ENCODE peak calls at places on chromosomes 11 and 22, in ten cellular contexts. R is progenitor cell of endocrine pancreas, J is tibial artery, Y is B cell, S is neural progenitor cell, P is left ventricle myocardium inferior, C is testis, Z is AG09309, T is activated B cell treated with CpG ODN at 0.5 μM for 24 hours, I is fibroblast of lung. D is an unnamed sample.

GRCh38 chr11:128628686-128629085 is 41.3 kb upstream of the ETS1 start:
- DNase-seq in R (no peak), J (no peak), Y (no peak), S (no peak), P (no peak), C (no peak), Z (no peak), T (no peak), I (no peak), D (no peak)

GRCh38 chr11:109309153-109309552 is 112.8 kb upstream of the C11orf87 start:
- DNase-seq in R (no peak), J (no peak), Y (no peak), S (no peak), P (no peak), C (no peak), Z (no peak), T (no peak), I (no peak), D (no peak)

GRCh38 chr11:119369035-119369925 is 12.2 kb downstream of the USP2 start:
- DNase-seq in R (no peak), J (no peak), Y (no peak), S (no peak), P (peak), C (no peak), Z (no peak), T (no peak), I (no peak), D (no peak)

GRCh38 chr11:35253237-35253636 is 114.3 kb downstream of the CD44 start:
- DNase-seq in R (no peak), J (no peak), Y (no peak), S (no peak), P (no peak), C (no peak), Z (no peak), T (no peak), I (no peak), D (no peak)

GRCh38 chr11:57368106-57368826 is 12.7 kb downstream of the PRG3 start:
- DNase-seq in R (no peak), J (no peak), Y (no peak), S (no peak), P (no peak), C (no peak), Z (no peak), T (no peak), I (no peak), D (no peak)

GRCh38 chr11:73759520-73760065 is 1.3 kb downstream of the RAB6A start:
- DNase-seq in R (no peak), J (no peak), Y (no peak), S (no peak), P (no peak), C (no peak), Z (no peak), T (no peak), I (peak), D (no peak)

GRCh38 chr11:31092638-31093037 is 276.9 kb downstream of the DCDC1 start:
- DNase-seq in R (no peak), J (no peak), Y (no peak), S (no peak), P (no peak), C (no peak), Z (no peak), T (no peak), I (no peak), D (no peak)

GRCh38 chr22:32964411-32965057 is 93.6 kb downstream of the SYN3 start:
- DNase-seq in R (no peak), J (no peak), Y (no peak), S (no peak), P (no peak), C (no peak), Z (no peak), T (no peak), I (no peak), D (no peak)

GRCh38 chr11:45209904-45210699 is 63.7 kb downstream of the PRDM11 start:
- DNase-seq in R (no peak), J (peak), Y (no peak), S (peak), P (peak), C (peak), Z (no peak), T (no peak), I (peak), D (no peak)

GRCh38 chr11:9038537-9038936 is 34.7 kb upstream of the NRIP3 start:
- DNase-seq in R (no peak), J (no peak), Y (no peak), S (no peak), P (no peak), C (no peak), Z (no peak), T (no peak), I (no peak), D (no peak)

GRCh38 chr11:44748606-44749005 is 21.8 kb downstream of the TSPAN18 start:
- DNase-seq in R (no peak), J (peak), Y (no peak), S (no peak), P (no peak), C (no peak), Z (no peak), T (no peak), I (no peak), D (no peak)

GRCh38 chr11:101482556-101483124 is 101.2 kb downstream of the TRPC6 start:
- DNase-seq in R (no peak), J (no peak), Y (no peak), S (no peak), P (no peak), C (no peak), Z (no peak), T (no peak), I (no peak), D (no peak)

GRCh38 chr11:69640995-69641581 is at the start of gene CCND1:
- DNase-seq in R (peak), J (peak), Y (no peak), S (peak), P (peak), C (peak), Z (peak), T (no peak), I (peak), D (peak)
- TF ChIP-seq CTCF in R (peak), J (no peak), Y (no peak), S (peak), P (peak), C (no peak), Z (peak), T (no peak), I (no peak), D (peak)

DNA sequence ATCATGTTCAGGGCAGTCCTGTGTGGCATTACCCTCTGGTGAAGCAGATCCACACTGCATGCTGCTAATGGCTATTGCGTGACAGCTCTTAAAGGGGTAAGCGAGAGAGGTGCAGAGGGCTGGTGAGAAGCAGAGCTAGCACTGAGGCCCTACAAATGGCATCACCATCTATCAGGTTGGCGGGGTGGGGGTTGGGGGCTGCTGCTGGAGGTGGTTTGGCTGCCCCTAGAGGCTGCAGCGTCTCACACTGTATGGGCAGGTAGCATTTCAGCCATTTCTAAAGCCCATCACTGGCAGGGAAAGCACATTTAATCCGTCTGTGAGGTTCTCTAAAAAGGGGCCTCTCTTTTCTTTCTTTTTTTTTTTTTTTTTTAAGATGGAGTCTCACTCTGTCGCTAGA is 16.8 kb upstream of the TMA7B start:
- DNase-seq in R (no peak), J (no peak), Y (no peak), S (peak), P (no peak), C (no peak), Z (no peak), T (no peak), I (no peak), D (no peak)
- TF ChIP-seq CTCF in R (peak), J (no peak), Y (no peak), S (peak), P (no peak), C (no peak), Z (no peak), T (no peak), I (no peak), D (peak)

DNA sequence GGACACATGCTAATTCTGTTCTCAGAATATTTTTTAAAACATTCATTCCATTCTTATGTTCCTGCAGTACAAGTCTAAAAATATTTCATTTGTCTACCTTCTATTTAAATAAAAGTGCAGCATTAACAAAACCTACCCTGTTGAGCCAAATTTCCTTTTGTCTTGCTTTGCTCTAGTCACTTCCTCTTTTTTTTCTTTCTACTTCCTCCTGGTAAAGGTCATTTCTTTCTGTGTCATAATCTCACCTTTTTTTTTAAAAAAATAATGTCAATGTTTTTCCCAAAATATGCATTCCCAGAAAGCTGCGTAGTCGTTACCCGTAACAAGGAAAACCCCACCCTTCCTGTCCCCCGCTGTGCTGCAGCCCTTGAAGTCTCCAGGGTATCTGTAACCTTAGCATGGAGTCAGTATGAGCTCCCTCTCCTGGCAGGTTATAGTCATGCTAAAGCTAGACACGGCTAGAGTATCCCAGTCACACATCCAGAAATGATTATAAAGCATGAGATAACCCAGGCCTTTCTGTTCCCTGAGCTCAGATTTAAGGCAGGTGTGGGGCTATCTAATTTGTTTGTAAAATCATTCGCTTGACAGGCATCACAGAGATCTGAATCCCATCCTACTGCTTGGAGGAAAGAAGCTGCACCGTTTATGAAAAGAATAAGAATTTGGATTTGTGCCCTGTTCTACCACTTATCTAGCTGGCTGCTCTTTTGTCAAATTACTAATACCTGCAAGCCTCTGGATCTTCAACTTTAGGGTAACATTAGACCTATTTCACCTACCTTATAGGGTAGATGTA is 51.1 kb upstream of the EED start:
- DNase-seq in R (no peak), J (no peak), Y (peak), S (peak), P (peak), C (peak), Z (peak), T (peak), I (peak), D (no peak)
- TF ChIP-seq CTCF in R (peak), J (peak), Y (peak), S (peak), P (peak), C (peak), Z (peak), T (peak), I (peak), D (peak)

DNA sequence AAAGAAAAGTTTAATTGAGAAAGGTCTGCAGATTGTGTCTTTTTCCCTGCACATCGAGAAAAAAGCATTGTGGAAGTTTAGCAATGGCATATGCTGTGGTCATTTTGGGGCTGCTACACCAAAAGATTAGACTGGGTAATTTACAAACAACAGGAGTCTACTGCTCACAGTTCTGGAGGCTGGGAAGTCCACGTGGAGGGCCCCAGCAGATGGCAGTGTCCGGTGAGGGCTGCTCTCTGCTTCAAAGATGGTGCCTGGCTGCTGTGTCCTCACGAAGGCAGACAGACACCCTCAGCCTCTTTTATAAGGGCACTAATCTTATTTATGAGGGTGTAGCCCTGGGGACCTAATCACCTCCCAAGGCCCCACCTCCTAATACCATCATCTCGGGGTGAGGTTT is 21.1 kb downstream of the PHF21B start:
- DNase-seq in R (no peak), J (no peak), Y (no peak), S (no peak), P (no peak), C (no peak), Z (no peak), T (no peak), I (no peak), D (no peak)
- TF ChIP-seq CTCF in R (no peak), J (no peak), Y (no peak), S (no peak), P (no peak), C (no peak), Z (peak), T (no peak), I (no peak), D (no peak)

DNA sequence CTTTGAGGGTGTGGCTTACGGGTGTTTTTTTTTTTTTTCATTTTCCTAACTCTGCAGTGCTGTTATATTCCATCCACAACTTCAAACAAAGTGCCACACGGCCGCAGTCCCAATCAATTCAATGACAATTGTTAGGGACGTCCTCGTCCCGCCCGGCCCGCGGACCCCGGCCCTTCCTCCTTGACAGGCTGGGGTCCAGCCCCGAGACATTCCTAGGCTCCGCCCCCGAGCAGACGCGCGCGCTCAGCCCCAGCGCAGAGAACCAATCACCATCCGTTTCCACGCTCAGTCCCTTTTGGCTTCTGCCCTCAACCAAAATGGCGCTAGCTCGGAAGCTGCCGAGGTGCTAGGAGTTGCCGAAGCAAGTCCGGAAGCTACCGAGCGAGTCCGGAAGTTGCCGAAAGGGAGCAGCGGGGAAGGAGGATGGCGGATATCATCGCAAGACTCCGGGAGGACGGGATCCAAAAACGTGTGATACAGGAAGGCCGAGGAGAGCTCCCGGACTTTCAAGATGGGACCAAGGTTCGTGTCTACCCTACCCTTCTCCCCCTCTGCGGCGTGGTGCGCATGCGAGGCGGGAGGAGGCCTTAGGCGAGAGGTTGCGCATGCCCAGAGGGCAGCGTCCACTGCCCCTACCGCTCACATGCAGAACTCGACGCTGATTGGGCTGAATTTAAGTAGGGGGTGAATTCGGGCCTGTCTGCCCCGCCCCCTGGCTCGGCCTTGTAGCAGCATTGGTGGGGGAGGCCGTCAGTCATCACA is at the start of gene AIP:
- DNase-seq in R (peak), J (peak), Y (peak), S (peak), P (peak), C (peak), Z (peak), T (peak), I (peak), D (peak)
- TF ChIP-seq CTCF in R (peak), J (no peak), Y (no peak), S (no peak), P (peak), C (peak), Z (peak), T (no peak), I (no peak), D (peak)

GRCh38 chr11:66475349-66476172 is 4.7 kb upstream of the DPP3 start:
- DNase-seq in R (no peak), J (no peak), Y (no peak), S (no peak), P (no peak), C (no peak), Z (no peak), T (no peak), I (no peak), D (no peak)
- TF ChIP-seq CTCF in R (no peak), J (no peak), Y (no peak), S (no peak), P (no peak), C (no peak), Z (no peak), T (no peak), I (no peak), D (no peak)